ENCODE peak calls at places on chromosome 14, in ten cellular contexts. Y, D, V, W, H, N, Q, M, A and K are unnamed samples.

GRCh38 chr14:91996951-91997371 is 42.9 kb downstream of the TRIP11 start:
- DNase-seq in Y (no peak), D (no peak), V (peak), W (peak), H (no peak), N (peak), Q (no peak), M (no peak), A (no peak), K (no peak)

GRCh38 chr14:49986344-49987014 is 93.6 kb downstream of the ARF6 start:
- DNase-seq in Y (no peak), D (no peak), V (no peak), W (peak), H (no peak), N (no peak), Q (no peak), M (no peak), A (no peak), K (no peak)

GRCh38 chr14:26738571-26738970 is 140.7 kb upstream of the NOVA1 start:
- DNase-seq in Y (no peak), D (no peak), V (peak), W (no peak), H (no peak), N (no peak), Q (no peak), M (no peak), A (no peak), K (no peak)

GRCh38 chr14:76901171-76902055 is 75.2 kb downstream of the LRRC74A start:
- DNase-seq in Y (no peak), D (no peak), V (peak), W (no peak), H (no peak), N (no peak), Q (no peak), M (no peak), A (no peak), K (no peak)

GRCh38 chr14:68307769-68308168 is 485.1 kb downstream of the ZFP36L1 start:
- DNase-seq in Y (no peak), D (no peak), V (no peak), W (no peak), H (no peak), N (no peak), Q (no peak), M (no peak), A (no peak), K (no peak)

GRCh38 chr14:102805454-102805891 is 28.2 kb downstream of the TRAF3 start:
- DNase-seq in Y (no peak), D (no peak), V (no peak), W (peak), H (no peak), N (no peak), Q (peak), M (peak), A (no peak), K (no peak)

GRCh38 chr14:97943619-97944018 is 1146.4 kb downstream of the VRK1 start:
- DNase-seq in Y (no peak), D (no peak), V (no peak), W (no peak), H (no peak), N (no peak), Q (no peak), M (peak), A (no peak), K (no peak)

GRCh38 chr14:95123895-95124579 is 33.3 kb downstream of the DICER1 start:
- DNase-seq in Y (peak), D (peak), V (no peak), W (no peak), H (no peak), N (no peak), Q (no peak), M (no peak), A (no peak), K (no peak)

GRCh38 chr14:66698503-66698902 is 190.6 kb downstream of the GPHN start:
- DNase-seq in Y (no peak), D (no peak), V (no peak), W (no peak), H (no peak), N (no peak), Q (no peak), M (no peak), A (no peak), K (no peak)

GRCh38 chr14:61568572-61569011 is 126.7 kb upstream of the HIF1A start:
- DNase-seq in Y (peak), D (peak), V (no peak), W (peak), H (no peak), N (no peak), Q (peak), M (peak), A (peak), K (peak)

GRCh38 chr14:35402323-35403084 is 2.0 kb downstream of the NFKBIA start:
- DNase-seq in Y (peak), D (no peak), V (peak), W (peak), H (no peak), N (no peak), Q (peak), M (no peak), A (no peak), K (no peak)

GRCh38 chr14:33432407-33433023 is 493.8 kb downstream of the NPAS3 start:
- DNase-seq in Y (peak), D (no peak), V (peak), W (peak), H (no peak), N (peak), Q (no peak), M (no peak), A (no peak), K (no peak)

GRCh38 chr14:104187121-104187889 is 48.9 kb downstream of the KIF26A start:
- DNase-seq in Y (peak), D (no peak), V (no peak), W (peak), H (no peak), N (no peak), Q (no peak), M (no peak), A (no peak), K (no peak)

GRCh38 chr14:20219033-20219432 is 4.5 kb upstream of the OR11H6 start:
- DNase-seq in Y (peak), D (no peak), V (no peak), W (no peak), H (no peak), N (no peak), Q (no peak), M (no peak), A (no peak), K (no peak)

GRCh38 chr14:101808020-101808641 is 46.6 kb downstream of the PPP2R5C start:
- DNase-seq in Y (peak), D (no peak), V (no peak), W (no peak), H (no peak), N (peak), Q (no peak), M (no peak), A (no peak), K (no peak)

GRCh38 chr14:23694085-23694975 is 58.2 kb downstream of the DHRS2 start:
- DNase-seq in Y (peak), D (no peak), V (peak), W (peak), H (no peak), N (no peak), Q (no peak), M (no peak), A (no peak), K (no peak)

GRCh38 chr14:104431929-104432541 is 147.5 kb upstream of the C14orf180 start:
- DNase-seq in Y (no peak), D (no peak), V (no peak), W (no peak), H (peak), N (no peak), Q (no peak), M (no peak), A (no peak), K (no peak)

GRCh38 chr14:60594077-60594476 is 55.2 kb downstream of the SIX1 start:
- DNase-seq in Y (peak), D (no peak), V (no peak), W (no peak), H (no peak), N (peak), Q (no peak), M (no peak), A (no peak), K (no peak)

GRCh38 chr14:64113279-64113678 is 180.9 kb downstream of the ESR2 start:
- DNase-seq in Y (peak), D (no peak), V (no peak), W (peak), H (no peak), N (no peak), Q (no peak), M (no peak), A (no peak), K (peak)

GRCh38 chr14:28766505-28767238 is at the start of gene FOXG1:
- DNase-seq in Y (no peak), D (no peak), V (no peak), W (no peak), H (no peak), N (peak), Q (no peak), M (no peak), A (no peak), K (peak)

GRCh38 chr14:100117647-100118376 is 41.6 kb downstream of the DEGS2 start:
- DNase-seq in Y (no peak), D (no peak), V (no peak), W (peak), H (no peak), N (no peak), Q (no peak), M (no peak), A (no peak), K (no peak)

GRCh38 chr14:92728781-92729364 is 19.6 kb downstream of the LGMN start:
- DNase-seq in Y (peak), D (no peak), V (peak), W (peak), H (no peak), N (no peak), Q (no peak), M (peak), A (no peak), K (no peak)

GRCh38 chr14:93150227-93151206 is 34.2 kb downstream of the MOAP1 start:
- DNase-seq in Y (peak), D (no peak), V (peak), W (peak), H (no peak), N (no peak), Q (no peak), M (no peak), A (no peak), K (no peak)

GRCh38 chr14:92546347-92547053 is 32.9 kb downstream of the RIN3 start:
- DNase-seq in Y (no peak), D (no peak), V (no peak), W (peak), H (no peak), N (peak), Q (no peak), M (no peak), A (no peak), K (no peak)

GRCh38 chr14:68715032-68715924 is 77.6 kb downstream of the ZFP36L1 start:
- DNase-seq in Y (no peak), D (no peak), V (peak), W (peak), H (no peak), N (no peak), Q (no peak), M (no peak), A (no peak), K (no peak)

GRCh38 chr14:50333010-50333409 is 20.9 kb downstream of the DMAC2L start:
- DNase-seq in Y (peak), D (peak), V (peak), W (peak), H (no peak), N (no peak), Q (no peak), M (no peak), A (no peak), K (no peak)